ENCODE peak calls at places on chromosomes 7 and 10, in four cellular contexts. One of them, this sample, is unnamed.

GRCh38 chr10:89392974-89393373 is 551 bp downstream of the IFIT1 start:
- DNase-seq in mesendoderm: no peak
- DNase-seq in brain pericyte: no peak
- DNase-seq in mucosa of descending colon: no peak
- DNase-seq in this sample: no peak

GRCh38 chr7:68929712-68930395 is 668.4 kb upstream of the AUTS2 start:
- DNase-seq in mesendoderm: no peak
- DNase-seq in brain pericyte: no peak
- DNase-seq in mucosa of descending colon: no peak
- DNase-seq in this sample: no peak

GRCh38 chr10:47322300-47323061 is at the start of gene GDF2:
- DNase-seq in mesendoderm: no peak
- DNase-seq in brain pericyte: no peak
- DNase-seq in mucosa of descending colon: no peak
- DNase-seq in this sample: no peak

GRCh38 chr7:71206183-71206582 is 74.2 kb downstream of the GALNT17 start:
- DNase-seq in mesendoderm: no peak
- DNase-seq in brain pericyte: no peak
- DNase-seq in mucosa of descending colon: no peak
- DNase-seq in this sample: no peak

GRCh38 chr7:90592036-90592435 is 4.1 kb upstream of the CDK14 start:
- DNase-seq in mesendoderm: no peak
- DNase-seq in brain pericyte: no peak
- DNase-seq in mucosa of descending colon: no peak
- DNase-seq in this sample: no peak

GRCh38 chr10:31687545-31688482 is 240.8 kb downstream of the ARHGAP12 start:
- DNase-seq in mesendoderm: no peak
- DNase-seq in brain pericyte: no peak
- DNase-seq in mucosa of descending colon: no peak
- DNase-seq in this sample: no peak

GRCh38 chr10:101018600-101019439 is 12.1 kb downstream of the PDZD7 start:
- DNase-seq in mesendoderm: peak
- DNase-seq in brain pericyte: peak
- DNase-seq in mucosa of descending colon: no peak
- DNase-seq in this sample: peak

GRCh38 chr7:36527549-36527913 is 137.9 kb downstream of the ANLN start:
- DNase-seq in mesendoderm: no peak
- DNase-seq in brain pericyte: no peak
- DNase-seq in mucosa of descending colon: no peak
- DNase-seq in this sample: no peak

GRCh38 chr7:18901881-18902280 is 215.6 kb downstream of the TWIST1 start:
- DNase-seq in mesendoderm: no peak
- DNase-seq in brain pericyte: no peak
- DNase-seq in mucosa of descending colon: no peak
- DNase-seq in this sample: no peak

GRCh38 chr7:25842201-25842726 is 309.7 kb upstream of the NFE2L3 start:
- DNase-seq in mesendoderm: no peak
- DNase-seq in brain pericyte: no peak
- DNase-seq in mucosa of descending colon: no peak
- DNase-seq in this sample: no peak

GRCh38 chr10:122325235-122325634 is 49.3 kb upstream of the PLEKHA1 start:
- DNase-seq in mesendoderm: no peak
- DNase-seq in brain pericyte: no peak
- DNase-seq in mucosa of descending colon: no peak
- DNase-seq in this sample: no peak

GRCh38 chr7:24119852-24120251 is 164.1 kb upstream of the NPY start:
- DNase-seq in mesendoderm: no peak
- DNase-seq in brain pericyte: no peak
- DNase-seq in mucosa of descending colon: no peak
- DNase-seq in this sample: no peak

This sample was measured in right lobe of liver.